ENCODE peak calls at places on chromosomes 16 and 17, in ten cellular contexts. H is left ventricle myocardium inferior, F is dorsolateral prefrontal cortex, M is NCI-H1092, O is AG10803, C is lower lobe of right lung, G is right lobe of liver, V is NCI-H1417, Y is mammary epithelial cell, A is PC-3. D is an unnamed sample.

GRCh38 chr16:24041834-24042631 is 206.2 kb downstream of the PRKCB start:
- DNase-seq in H (peak), F (peak), M (peak), O (peak), C (peak), G (peak), V (peak), Y (peak), A (peak), D (no peak)

GRCh38 chr17:40190197-40191021 is 13.1 kb downstream of the RAPGEFL1 start:
- DNase-seq in H (no peak), F (no peak), M (peak), O (no peak), C (no peak), G (no peak), V (no peak), Y (no peak), A (peak), D (no peak)

GRCh38 chr17:68698761-68699160 is 97.6 kb upstream of the FAM20A start:
- DNase-seq in H (no peak), F (no peak), M (no peak), O (peak), C (no peak), G (no peak), V (no peak), Y (no peak), A (no peak), D (no peak)

GRCh38 chr17:8029121-8029520 is 9.7 kb upstream of the ALOX15B start:
- DNase-seq in H (no peak), F (no peak), M (no peak), O (peak), C (no peak), G (no peak), V (no peak), Y (peak), A (peak), D (no peak)

GRCh38 chr17:65537845-65538678 is 23.4 kb downstream of the AXIN2 start:
- DNase-seq in H (no peak), F (no peak), M (no peak), O (peak), C (no peak), G (peak), V (no peak), Y (no peak), A (no peak), D (no peak)

GRCh38 chr17:6110592-6110991 is 40.4 kb downstream of the WSCD1 start:
- DNase-seq in H (no peak), F (no peak), M (no peak), O (no peak), C (no peak), G (no peak), V (no peak), Y (peak), A (peak), D (no peak)

GRCh38 chr17:44376124-44376523 is 12.5 kb upstream of the FAM171A2 start:
- DNase-seq in H (peak), F (no peak), M (no peak), O (no peak), C (no peak), G (peak), V (no peak), Y (no peak), A (peak), D (peak)

GRCh38 chr17:46796524-46796923 is 22.0 kb downstream of the WNT3 start:
- DNase-seq in H (no peak), F (no peak), M (no peak), O (no peak), C (no peak), G (no peak), V (no peak), Y (no peak), A (no peak), D (no peak)

GRCh38 chr17:80192268-80192667 is 22.4 kb downstream of the CARD14 start:
- DNase-seq in H (no peak), F (peak), M (no peak), O (peak), C (no peak), G (no peak), V (no peak), Y (peak), A (no peak), D (no peak)

GRCh38 chr16:11211061-11211976 is 44.7 kb downstream of the SOCS1 start:
- DNase-seq in H (no peak), F (no peak), M (no peak), O (no peak), C (no peak), G (no peak), V (no peak), Y (no peak), A (no peak), D (no peak)

GRCh38 chr17:32876414-32877163 is at the start of gene MYO1D:
- DNase-seq in H (peak), F (peak), M (peak), O (no peak), C (peak), G (peak), V (peak), Y (peak), A (peak), D (peak)

GRCh38 chr16:17705847-17706246 is 235.1 kb upstream of the XYLT1 start:
- DNase-seq in H (no peak), F (no peak), M (no peak), O (no peak), C (no peak), G (no peak), V (no peak), Y (no peak), A (no peak), D (no peak)

GRCh38 chr17:81537343-81537855 is 9.2 kb downstream of the FSCN2 start:
- DNase-seq in H (no peak), F (no peak), M (peak), O (no peak), C (no peak), G (no peak), V (no peak), Y (no peak), A (peak), D (no peak)

GRCh38 chr17:81517339-81518112 is 4.9 kb upstream of the ACTG1 start:
- DNase-seq in H (no peak), F (no peak), M (no peak), O (no peak), C (peak), G (peak), V (no peak), Y (no peak), A (no peak), D (peak)

GRCh38 chr17:32954477-32954876 is 26.5 kb downstream of the TMEM98 start:
- DNase-seq in H (no peak), F (no peak), M (no peak), O (no peak), C (no peak), G (peak), V (no peak), Y (no peak), A (no peak), D (no peak)

GRCh38 chr16:86590501-86591144 is 12.3 kb downstream of the FOXL1 start:
- DNase-seq in H (no peak), F (no peak), M (no peak), O (peak), C (no peak), G (no peak), V (no peak), Y (peak), A (peak), D (no peak)

GRCh38 chr17:78276499-78276898 is 45.1 kb downstream of the TMEM235 start:
- DNase-seq in H (no peak), F (no peak), M (no peak), O (no peak), C (no peak), G (no peak), V (no peak), Y (no peak), A (no peak), D (no peak)

GRCh38 chr16:57038151-57038550 is 48.8 kb downstream of the NLRC5 start:
- DNase-seq in H (no peak), F (no peak), M (no peak), O (peak), C (no peak), G (no peak), V (no peak), Y (no peak), A (no peak), D (no peak)

GRCh38 chr16:10314317-10314716 is 71.5 kb upstream of the ATF7IP2 start:
- DNase-seq in H (no peak), F (no peak), M (no peak), O (no peak), C (no peak), G (no peak), V (no peak), Y (no peak), A (no peak), D (no peak)

GRCh38 chr16:80387308-80387921 is 153.4 kb upstream of the DYNLRB2 start:
- DNase-seq in H (no peak), F (no peak), M (no peak), O (no peak), C (no peak), G (no peak), V (no peak), Y (no peak), A (no peak), D (no peak)

GRCh38 chr17:72462396-72462795 is 341.6 kb downstream of the SOX9 start:
- DNase-seq in H (no peak), F (no peak), M (no peak), O (peak), C (no peak), G (no peak), V (no peak), Y (no peak), A (peak), D (no peak)

GRCh38 chr17:74380086-74380958 is 13.0 kb downstream of the GPR142 start:
- DNase-seq in H (no peak), F (no peak), M (no peak), O (no peak), C (no peak), G (no peak), V (no peak), Y (peak), A (peak), D (no peak)

GRCh38 chr16:53043462-53043861 is 9.2 kb downstream of the CHD9NB start:
- DNase-seq in H (peak), F (no peak), M (no peak), O (no peak), C (no peak), G (no peak), V (no peak), Y (no peak), A (no peak), D (no peak)

GRCh38 chr17:41800601-41801373 is 11.0 kb downstream of the P3H4 start:
- DNase-seq in H (no peak), F (no peak), M (no peak), O (peak), C (peak), G (no peak), V (peak), Y (peak), A (peak), D (no peak)